ENCODE peak calls at places on chromosome 18, in seven cellular contexts. One of them, this sample, is unnamed. For H3K4me1, the result is how much of the 10 kb centered on the place peaks cover.

GRCh38 chr18:57439617-57439975 is 4.4 kb downstream of the ONECUT2 start:
- DNase-seq in GM12878: no peak
- DNase-seq in mesendoderm: peak
- DNase-seq in neural progenitor cell: peak
- DNase-seq in stomach: no peak
- DNase-seq in fibroblast of lung: no peak
- DNase-seq in right cardiac atrium: no peak
- DNase-seq in this sample: no peak

GRCh38 chr18:37421349-37422080 is 144.1 kb downstream of the CELF4 start:
- DNase-seq in GM12878: no peak
- DNase-seq in mesendoderm: no peak
- DNase-seq in neural progenitor cell: no peak
- DNase-seq in stomach: no peak
- DNase-seq in fibroblast of lung: no peak
- DNase-seq in right cardiac atrium: no peak
- DNase-seq in this sample: no peak

GRCh38 chr18:24814521-24814920 is 354.1 kb downstream of the HRH4 start:
- DNase-seq in GM12878: no peak
- DNase-seq in mesendoderm: no peak
- DNase-seq in neural progenitor cell: no peak
- DNase-seq in stomach: no peak
- DNase-seq in fibroblast of lung: no peak
- DNase-seq in right cardiac atrium: no peak
- DNase-seq in this sample: no peak

GRCh38 chr18:59514193-59514592 is 155.1 kb upstream of the LMAN1 start:
- DNase-seq in GM12878: no peak
- DNase-seq in mesendoderm: no peak
- DNase-seq in neural progenitor cell: peak
- DNase-seq in stomach: no peak
- DNase-seq in fibroblast of lung: peak
- DNase-seq in right cardiac atrium: peak
- DNase-seq in this sample: peak

GRCh38 chr18:44411971-44412370 is 268.7 kb upstream of the SETBP1 start:
- DNase-seq in GM12878: no peak
- DNase-seq in mesendoderm: no peak
- DNase-seq in neural progenitor cell: no peak
- DNase-seq in stomach: no peak
- DNase-seq in fibroblast of lung: no peak
- DNase-seq in right cardiac atrium: no peak
- DNase-seq in this sample: no peak

GRCh38 chr18:63439334-63439733 is 17.1 kb upstream of the VPS4B start:
- DNase-seq in GM12878: no peak
- DNase-seq in mesendoderm: peak
- DNase-seq in neural progenitor cell: peak
- DNase-seq in stomach: peak
- DNase-seq in fibroblast of lung: peak
- DNase-seq in right cardiac atrium: no peak
- DNase-seq in this sample: no peak

GRCh38 chr18:31652355-31652754 is 32.0 kb downstream of the B4GALT6 start:
- DNase-seq in GM12878: no peak
- DNase-seq in mesendoderm: no peak
- DNase-seq in neural progenitor cell: no peak
- DNase-seq in stomach: no peak
- DNase-seq in fibroblast of lung: no peak
- DNase-seq in right cardiac atrium: no peak
- DNase-seq in this sample: no peak

GRCh38 chr18:37553633-37554398 is 11.8 kb downstream of the CELF4 start:
- DNase-seq in GM12878: no peak
- DNase-seq in mesendoderm: peak
- DNase-seq in neural progenitor cell: peak
- DNase-seq in stomach: no peak
- DNase-seq in fibroblast of lung: no peak
- DNase-seq in right cardiac atrium: no peak
- DNase-seq in this sample: no peak

GRCh38 chr18:68604256-68604655 is 110.7 kb downstream of the TMX3 start:
- DNase-seq in GM12878: no peak
- DNase-seq in mesendoderm: no peak
- DNase-seq in neural progenitor cell: no peak
- DNase-seq in stomach: no peak
- DNase-seq in fibroblast of lung: peak
- DNase-seq in right cardiac atrium: no peak
- DNase-seq in this sample: no peak

GRCh38 chr18:13811993-13812392 is 12.0 kb upstream of the MC5R start:
- DNase-seq in GM12878: no peak
- DNase-seq in mesendoderm: peak
- DNase-seq in neural progenitor cell: no peak
- DNase-seq in stomach: no peak
- DNase-seq in fibroblast of lung: no peak
- DNase-seq in right cardiac atrium: no peak
- DNase-seq in this sample: no peak

GRCh38 chr18:63148449-63149199 is 170.9 kb downstream of the BCL2 start:
- DNase-seq in GM12878: no peak
- DNase-seq in mesendoderm: no peak
- DNase-seq in neural progenitor cell: no peak
- DNase-seq in stomach: no peak
- DNase-seq in fibroblast of lung: peak
- DNase-seq in right cardiac atrium: peak
- DNase-seq in this sample: no peak

GRCh38 chr18:22848618-22849017 is 84.5 kb upstream of the RBBP8 start:
- DNase-seq in GM12878: no peak
- DNase-seq in mesendoderm: no peak
- DNase-seq in neural progenitor cell: no peak
- DNase-seq in stomach: no peak
- DNase-seq in fibroblast of lung: peak
- DNase-seq in right cardiac atrium: no peak
- DNase-seq in this sample: no peak

GRCh38 chr18:23574611-23575308 is 11.5 kb downstream of the NPC1 start:
- DNase-seq in GM12878: no peak
- DNase-seq in mesendoderm: peak
- DNase-seq in neural progenitor cell: no peak
- DNase-seq in stomach: no peak
- DNase-seq in fibroblast of lung: no peak
- DNase-seq in right cardiac atrium: no peak
- DNase-seq in this sample: no peak

GRCh38 chr18:13239557-13239956 is 21.0 kb downstream of the LDLRAD4 start:
- DNase-seq in GM12878: no peak
- DNase-seq in mesendoderm: no peak
- DNase-seq in neural progenitor cell: peak
- DNase-seq in stomach: no peak
- DNase-seq in fibroblast of lung: no peak
- DNase-seq in right cardiac atrium: no peak
- DNase-seq in this sample: no peak

GRCh38 chr18:45337477-45337876 is 277.8 kb upstream of the SLC14A2 start:
- DNase-seq in GM12878: no peak
- DNase-seq in mesendoderm: no peak
- DNase-seq in neural progenitor cell: no peak
- DNase-seq in stomach: no peak
- DNase-seq in fibroblast of lung: no peak
- DNase-seq in right cardiac atrium: no peak
- DNase-seq in this sample: no peak

GRCh38 chr18:33596178-33596854 is 18.3 kb downstream of the ASXL3 start:
- DNase-seq in GM12878: no peak
- DNase-seq in mesendoderm: no peak
- DNase-seq in neural progenitor cell: no peak
- DNase-seq in stomach: no peak
- DNase-seq in fibroblast of lung: peak
- DNase-seq in right cardiac atrium: no peak
- DNase-seq in this sample: no peak

GRCh38 chr18:55439036-55439435 is 149.0 kb downstream of the TCF4 start:
- DNase-seq in GM12878: no peak
- DNase-seq in mesendoderm: peak
- DNase-seq in neural progenitor cell: peak
- DNase-seq in stomach: no peak
- DNase-seq in fibroblast of lung: no peak
- DNase-seq in right cardiac atrium: no peak
- DNase-seq in this sample: no peak

GRCh38 chr18:75544051-75544481 is 116.6 kb upstream of the SMIM21 start:
- DNase-seq in GM12878: no peak
- DNase-seq in mesendoderm: no peak
- DNase-seq in neural progenitor cell: no peak
- DNase-seq in stomach: no peak
- DNase-seq in fibroblast of lung: peak
- DNase-seq in right cardiac atrium: no peak
- DNase-seq in this sample: no peak

GRCh38 chr18:78979058-78979680 is 449 bp upstream of the SALL3 start:
- DNase-seq in GM12878: no peak
- DNase-seq in mesendoderm: peak
- DNase-seq in neural progenitor cell: peak
- DNase-seq in stomach: no peak
- DNase-seq in fibroblast of lung: peak
- DNase-seq in right cardiac atrium: peak
- DNase-seq in this sample: no peak

GRCh38 chr18:51446571-51447210 is 249.2 kb upstream of the MEX3C start:
- DNase-seq in GM12878: no peak
- DNase-seq in mesendoderm: no peak
- DNase-seq in neural progenitor cell: no peak
- DNase-seq in stomach: no peak
- DNase-seq in fibroblast of lung: no peak
- DNase-seq in right cardiac atrium: no peak
- DNase-seq in this sample: no peak
- H3K4me1 ChIP-seq in GM12878: under half
- H3K4me1 ChIP-seq in mesendoderm: under half
- H3K4me1 ChIP-seq in neural progenitor cell: under half
- H3K4me1 ChIP-seq in stomach: under half
- H3K4me1 ChIP-seq in fibroblast of lung: under half
- H3K4me1 ChIP-seq in right cardiac atrium: under half
- H3K4me1 ChIP-seq in this sample: under half

DNA sequence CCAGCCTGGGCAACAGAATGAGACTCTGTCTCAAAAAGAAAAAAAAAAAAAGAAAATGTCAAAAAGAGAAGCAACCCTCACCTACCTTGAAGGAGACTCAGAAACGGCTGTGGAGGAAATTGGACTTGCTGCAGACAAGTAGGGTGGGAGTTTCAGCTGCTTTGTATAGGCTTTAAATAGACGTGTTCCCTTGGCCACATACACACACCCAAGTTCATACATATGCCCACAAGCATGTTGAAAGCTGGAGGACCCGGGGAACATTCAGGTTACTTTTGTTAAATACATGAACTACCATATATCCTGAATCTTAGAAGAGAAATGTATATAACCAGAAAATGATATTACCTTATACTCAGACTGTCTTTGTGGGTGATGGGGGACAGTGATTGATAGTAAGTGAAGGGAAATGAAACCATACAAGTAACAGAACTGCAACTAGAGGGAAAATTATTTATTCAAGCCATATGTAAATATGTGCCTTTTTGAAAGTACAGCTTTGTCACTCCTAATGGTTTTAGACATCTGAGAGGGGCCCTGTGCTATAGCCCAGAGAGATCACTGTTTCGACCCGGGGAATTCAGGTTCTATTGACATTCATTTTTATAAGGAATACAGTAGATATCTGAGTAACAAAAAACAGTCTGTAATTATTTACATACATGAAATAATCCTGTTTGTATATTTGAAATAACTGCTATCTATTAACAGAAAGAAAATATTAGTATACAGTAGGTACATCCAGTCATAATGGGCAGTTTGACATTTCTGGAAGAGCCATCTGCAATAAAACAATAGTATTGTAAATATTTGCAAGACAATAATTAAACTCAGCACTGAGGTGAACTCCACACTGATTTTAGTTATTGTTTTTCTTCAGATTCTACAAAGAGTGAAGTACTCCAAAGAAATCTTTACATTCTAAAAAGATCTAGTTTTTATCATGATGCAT is 48.0 kb upstream of the TGIF1 start:
- DNase-seq in GM12878: peak
- DNase-seq in mesendoderm: no peak
- DNase-seq in neural progenitor cell: no peak
- DNase-seq in stomach: no peak
- DNase-seq in fibroblast of lung: no peak
- DNase-seq in right cardiac atrium: no peak
- DNase-seq in this sample: no peak
- H3K4me1 ChIP-seq in GM12878: under half
- H3K4me1 ChIP-seq in mesendoderm: under half
- H3K4me1 ChIP-seq in neural progenitor cell: under half
- H3K4me1 ChIP-seq in stomach: under half
- H3K4me1 ChIP-seq in fibroblast of lung: under half
- H3K4me1 ChIP-seq in right cardiac atrium: under half
- H3K4me1 ChIP-seq in this sample: under half

GRCh38 chr18:3256693-3257626 is 5.0 kb upstream of the MYL12B start:
- DNase-seq in GM12878: no peak
- DNase-seq in mesendoderm: peak
- DNase-seq in neural progenitor cell: no peak
- DNase-seq in stomach: peak
- DNase-seq in fibroblast of lung: peak
- DNase-seq in right cardiac atrium: peak
- DNase-seq in this sample: no peak

GRCh38 chr18:3252843-3253242 is 5.2 kb downstream of the MYL12A start:
- DNase-seq in GM12878: no peak
- DNase-seq in mesendoderm: no peak
- DNase-seq in neural progenitor cell: no peak
- DNase-seq in stomach: no peak
- DNase-seq in fibroblast of lung: no peak
- DNase-seq in right cardiac atrium: no peak
- DNase-seq in this sample: no peak

GRCh38 chr18:3251963-3252277 is 4.3 kb downstream of the MYL12A start:
- DNase-seq in GM12878: no peak
- DNase-seq in mesendoderm: no peak
- DNase-seq in neural progenitor cell: no peak
- DNase-seq in stomach: no peak
- DNase-seq in fibroblast of lung: peak
- DNase-seq in right cardiac atrium: no peak
- DNase-seq in this sample: no peak

GRCh38 chr18:3255611-3256165 is 6.2 kb upstream of the MYL12B start:
- DNase-seq in GM12878: no peak
- DNase-seq in mesendoderm: no peak
- DNase-seq in neural progenitor cell: no peak
- DNase-seq in stomach: no peak
- DNase-seq in fibroblast of lung: no peak
- DNase-seq in right cardiac atrium: no peak
- DNase-seq in this sample: no peak

GRCh38 chr18:3254725-3255124 is 7.1 kb downstream of the MYL12A start:
- DNase-seq in GM12878: no peak
- DNase-seq in mesendoderm: no peak
- DNase-seq in neural progenitor cell: no peak
- DNase-seq in stomach: no peak
- DNase-seq in fibroblast of lung: no peak
- DNase-seq in right cardiac atrium: peak
- DNase-seq in this sample: peak
- H3K4me1 ChIP-seq in GM12878: under half
- H3K4me1 ChIP-seq in mesendoderm: under half
- H3K4me1 ChIP-seq in neural progenitor cell: under half
- H3K4me1 ChIP-seq in stomach: half or more
- H3K4me1 ChIP-seq in fibroblast of lung: under half
- H3K4me1 ChIP-seq in right cardiac atrium: under half
- H3K4me1 ChIP-seq in this sample: half or more

GRCh38 chr18:35511833-35512232 is 14.1 kb upstream of the INO80C start:
- DNase-seq in GM12878: no peak
- DNase-seq in mesendoderm: no peak
- DNase-seq in neural progenitor cell: no peak
- DNase-seq in stomach: no peak
- DNase-seq in fibroblast of lung: no peak
- DNase-seq in right cardiac atrium: no peak
- DNase-seq in this sample: no peak
- H3K4me1 ChIP-seq in GM12878: under half
- H3K4me1 ChIP-seq in mesendoderm: under half
- H3K4me1 ChIP-seq in neural progenitor cell: under half
- H3K4me1 ChIP-seq in stomach: under half
- H3K4me1 ChIP-seq in fibroblast of lung: under half
- H3K4me1 ChIP-seq in right cardiac atrium: under half
- H3K4me1 ChIP-seq in this sample: under half